ENCODE peak calls at places on chromosomes 3 and 15, in eight cellular contexts. One of them, this sample, is unnamed. For H3K4me1, the result is how much of the 10 kb centered on the place peaks cover.

GRCh38 chr15:63381301-63382192 is at the start of gene CA12:
- DNase-seq in sigmoid colon: peak
- DNase-seq in A549: peak
- DNase-seq in stomach: peak
- DNase-seq in tibial nerve: no peak
- DNase-seq in transverse colon: peak
- DNase-seq in GM12878: no peak
- DNase-seq in ovary: no peak
- DNase-seq in this sample: no peak

GRCh38 chr15:77784361-77785292 is 151.9 kb upstream of the LINGO1 start:
- DNase-seq in sigmoid colon: no peak
- DNase-seq in A549: peak
- DNase-seq in stomach: no peak
- DNase-seq in tibial nerve: no peak
- DNase-seq in transverse colon: no peak
- DNase-seq in GM12878: no peak
- DNase-seq in ovary: no peak
- DNase-seq in this sample: no peak

GRCh38 chr3:32819581-32820348 is 2.0 kb downstream of the TRIM71 start:
- DNase-seq in sigmoid colon: no peak
- DNase-seq in A549: no peak
- DNase-seq in stomach: no peak
- DNase-seq in tibial nerve: no peak
- DNase-seq in transverse colon: no peak
- DNase-seq in GM12878: no peak
- DNase-seq in ovary: no peak
- DNase-seq in this sample: no peak

GRCh38 chr3:141368062-141368924 is at the start of gene ZBTB38:
- DNase-seq in sigmoid colon: peak
- DNase-seq in A549: peak
- DNase-seq in stomach: peak
- DNase-seq in tibial nerve: peak
- DNase-seq in transverse colon: peak
- DNase-seq in GM12878: no peak
- DNase-seq in ovary: peak
- DNase-seq in this sample: peak

GRCh38 chr3:102090646-102091045 is 241.3 kb downstream of the NFKBIZ start:
- DNase-seq in sigmoid colon: no peak
- DNase-seq in A549: no peak
- DNase-seq in stomach: no peak
- DNase-seq in tibial nerve: no peak
- DNase-seq in transverse colon: no peak
- DNase-seq in GM12878: no peak
- DNase-seq in ovary: no peak
- DNase-seq in this sample: no peak

GRCh38 chr3:128423525-128424147 is 43.1 kb downstream of the DNAJB8 start:
- DNase-seq in sigmoid colon: no peak
- DNase-seq in A549: no peak
- DNase-seq in stomach: no peak
- DNase-seq in tibial nerve: no peak
- DNase-seq in transverse colon: no peak
- DNase-seq in GM12878: no peak
- DNase-seq in ovary: no peak
- DNase-seq in this sample: no peak

GRCh38 chr3:154194869-154195268 is 73.7 kb downstream of the ARHGEF26 start:
- DNase-seq in sigmoid colon: no peak
- DNase-seq in A549: no peak
- DNase-seq in stomach: no peak
- DNase-seq in tibial nerve: no peak
- DNase-seq in transverse colon: no peak
- DNase-seq in GM12878: no peak
- DNase-seq in ovary: no peak
- DNase-seq in this sample: no peak

GRCh38 chr3:38266810-38267209 is 1.2 kb downstream of the SLC22A13 start:
- DNase-seq in sigmoid colon: no peak
- DNase-seq in A549: no peak
- DNase-seq in stomach: no peak
- DNase-seq in tibial nerve: no peak
- DNase-seq in transverse colon: no peak
- DNase-seq in GM12878: no peak
- DNase-seq in ovary: no peak
- DNase-seq in this sample: no peak

GRCh38 chr3:62052331-62052730 is 321.0 kb downstream of the FEZF2 start:
- DNase-seq in sigmoid colon: no peak
- DNase-seq in A549: no peak
- DNase-seq in stomach: no peak
- DNase-seq in tibial nerve: no peak
- DNase-seq in transverse colon: no peak
- DNase-seq in GM12878: no peak
- DNase-seq in ovary: no peak
- DNase-seq in this sample: no peak

GRCh38 chr15:67731112-67731761 is 94.1 kb upstream of the SKOR1 start:
- DNase-seq in sigmoid colon: no peak
- DNase-seq in A549: no peak
- DNase-seq in stomach: no peak
- DNase-seq in tibial nerve: no peak
- DNase-seq in transverse colon: no peak
- DNase-seq in GM12878: no peak
- DNase-seq in ovary: no peak
- DNase-seq in this sample: no peak

GRCh38 chr3:13451301-13451673 is 28.8 kb upstream of the HDAC11 start:
- DNase-seq in sigmoid colon: no peak
- DNase-seq in A549: no peak
- DNase-seq in stomach: no peak
- DNase-seq in tibial nerve: peak
- DNase-seq in transverse colon: peak
- DNase-seq in GM12878: no peak
- DNase-seq in ovary: no peak
- DNase-seq in this sample: no peak

GRCh38 chr3:178709047-178709446 is 172.8 kb downstream of the KCNMB2 start:
- DNase-seq in sigmoid colon: no peak
- DNase-seq in A549: no peak
- DNase-seq in stomach: no peak
- DNase-seq in tibial nerve: no peak
- DNase-seq in transverse colon: no peak
- DNase-seq in GM12878: no peak
- DNase-seq in ovary: no peak
- DNase-seq in this sample: no peak

GRCh38 chr3:59734061-59734460 is 684.2 kb upstream of the CFAP20DC start:
- DNase-seq in sigmoid colon: no peak
- DNase-seq in A549: no peak
- DNase-seq in stomach: no peak
- DNase-seq in tibial nerve: no peak
- DNase-seq in transverse colon: no peak
- DNase-seq in GM12878: no peak
- DNase-seq in ovary: no peak
- DNase-seq in this sample: no peak

GRCh38 chr15:70244978-70245542 is 147.3 kb upstream of the TLE3 start:
- DNase-seq in sigmoid colon: peak
- DNase-seq in A549: no peak
- DNase-seq in stomach: no peak
- DNase-seq in tibial nerve: no peak
- DNase-seq in transverse colon: no peak
- DNase-seq in GM12878: no peak
- DNase-seq in ovary: no peak
- DNase-seq in this sample: no peak

GRCh38 chr3:141074529-141074928 is 23.4 kb downstream of the SPSB4 start:
- DNase-seq in sigmoid colon: peak
- DNase-seq in A549: no peak
- DNase-seq in stomach: no peak
- DNase-seq in tibial nerve: no peak
- DNase-seq in transverse colon: no peak
- DNase-seq in GM12878: no peak
- DNase-seq in ovary: no peak
- DNase-seq in this sample: peak

GRCh38 chr3:156751461-156752025 is 74.6 kb upstream of the LEKR1 start:
- DNase-seq in sigmoid colon: no peak
- DNase-seq in A549: no peak
- DNase-seq in stomach: no peak
- DNase-seq in tibial nerve: peak
- DNase-seq in transverse colon: peak
- DNase-seq in GM12878: no peak
- DNase-seq in ovary: peak
- DNase-seq in this sample: peak

DNA sequence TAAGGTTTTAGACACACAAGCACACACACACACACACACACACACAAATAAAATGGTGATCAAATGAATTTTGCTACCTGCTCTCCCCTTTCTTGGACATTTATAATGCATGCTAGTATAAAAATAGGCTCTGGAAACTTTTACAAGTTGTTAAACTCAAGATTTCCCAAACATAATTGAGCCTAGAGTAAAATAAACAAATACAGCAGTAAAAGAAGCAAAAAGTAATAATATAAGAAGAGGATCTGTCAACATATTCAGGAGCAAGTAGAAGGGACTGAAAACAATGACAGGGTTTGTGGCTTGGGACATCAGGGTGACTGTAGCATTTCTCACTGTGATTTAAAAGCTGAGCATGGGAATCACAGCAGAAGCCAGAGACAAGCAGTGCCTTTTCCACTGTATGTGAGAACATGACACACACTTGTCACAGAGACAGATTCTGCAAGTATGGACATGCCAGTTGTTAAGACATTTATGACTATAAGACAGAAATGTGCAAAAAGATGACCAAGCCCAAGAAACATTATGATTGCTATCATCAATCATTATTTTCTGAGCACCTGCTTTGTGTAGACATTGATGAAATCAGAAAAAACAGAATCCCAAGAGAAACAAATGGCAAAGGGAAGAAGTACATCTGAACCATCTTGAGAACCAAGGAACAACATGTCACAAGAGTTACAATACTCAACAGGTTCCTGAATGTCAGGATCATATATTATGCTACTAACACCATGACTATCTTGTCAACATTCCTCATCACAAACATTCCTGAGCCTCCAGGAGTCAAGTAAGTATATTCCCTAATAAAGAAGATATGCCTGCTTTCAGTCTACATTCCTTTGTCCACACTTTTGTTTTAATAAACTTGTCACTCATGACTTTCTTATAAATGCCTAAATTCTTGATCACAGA is 7.1 kb downstream of the THRB start:
- DNase-seq in sigmoid colon: no peak
- DNase-seq in A549: no peak
- DNase-seq in stomach: no peak
- DNase-seq in tibial nerve: no peak
- DNase-seq in transverse colon: no peak
- DNase-seq in GM12878: no peak
- DNase-seq in ovary: no peak
- DNase-seq in this sample: no peak
- H3K4me1 ChIP-seq in sigmoid colon: half or more
- H3K4me1 ChIP-seq in A549: under half
- H3K4me1 ChIP-seq in stomach: half or more
- H3K4me1 ChIP-seq in tibial nerve: under half
- H3K4me1 ChIP-seq in transverse colon: half or more
- H3K4me1 ChIP-seq in GM12878: under half
- H3K4me1 ChIP-seq in ovary: under half
- H3K4me1 ChIP-seq in this sample: half or more

GRCh38 chr3:45509038-45509767 is 85.3 kb upstream of the LIMD1 start:
- DNase-seq in sigmoid colon: no peak
- DNase-seq in A549: no peak
- DNase-seq in stomach: no peak
- DNase-seq in tibial nerve: no peak
- DNase-seq in transverse colon: no peak
- DNase-seq in GM12878: no peak
- DNase-seq in ovary: no peak
- DNase-seq in this sample: no peak

GRCh38 chr3:45506084-45506483 is 88.5 kb upstream of the LIMD1 start:
- DNase-seq in sigmoid colon: no peak
- DNase-seq in A549: no peak
- DNase-seq in stomach: no peak
- DNase-seq in tibial nerve: no peak
- DNase-seq in transverse colon: no peak
- DNase-seq in GM12878: no peak
- DNase-seq in ovary: no peak
- DNase-seq in this sample: no peak

GRCh38 chr3:45506751-45507391 is 87.7 kb upstream of the LIMD1 start:
- DNase-seq in sigmoid colon: no peak
- DNase-seq in A549: no peak
- DNase-seq in stomach: no peak
- DNase-seq in tibial nerve: no peak
- DNase-seq in transverse colon: no peak
- DNase-seq in GM12878: no peak
- DNase-seq in ovary: no peak
- DNase-seq in this sample: no peak

GRCh38 chr3:45508659-45509037 is 85.9 kb upstream of the LIMD1 start:
- DNase-seq in sigmoid colon: no peak
- DNase-seq in A549: no peak
- DNase-seq in stomach: no peak
- DNase-seq in tibial nerve: no peak
- DNase-seq in transverse colon: no peak
- DNase-seq in GM12878: no peak
- DNase-seq in ovary: no peak
- DNase-seq in this sample: no peak

DNA sequence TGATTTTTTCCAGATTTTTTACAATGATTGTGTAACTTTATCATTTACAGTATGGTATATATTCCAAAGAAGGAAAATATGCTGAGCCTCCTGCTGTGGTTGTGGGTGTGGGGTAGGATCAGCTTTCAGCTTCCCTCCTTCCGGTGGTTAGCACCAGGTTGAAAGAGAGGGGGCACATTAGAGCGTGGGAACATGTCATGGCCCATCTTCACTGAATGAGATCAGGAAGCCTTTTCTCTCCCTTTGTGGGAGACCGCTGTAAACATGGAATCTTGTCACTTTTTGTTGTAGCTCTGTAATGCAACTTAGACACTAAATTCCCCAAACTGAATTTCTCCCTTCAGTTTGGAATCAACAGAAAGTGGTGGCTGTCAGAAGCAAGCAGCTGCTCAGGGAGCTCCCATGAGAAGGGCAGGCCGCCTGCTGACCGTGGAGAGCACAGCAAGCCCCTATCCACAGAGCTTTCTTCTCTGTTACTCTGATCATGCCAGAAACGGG is 86.7 kb upstream of the LIMD1 start:
- DNase-seq in sigmoid colon: no peak
- DNase-seq in A549: no peak
- DNase-seq in stomach: no peak
- DNase-seq in tibial nerve: no peak
- DNase-seq in transverse colon: no peak
- DNase-seq in GM12878: no peak
- DNase-seq in ovary: no peak
- DNase-seq in this sample: no peak
- TF ChIP-seq EP300 in sigmoid colon: no peak
- TF ChIP-seq EP300 in A549: no peak
- TF ChIP-seq EP300 in stomach: no peak
- TF ChIP-seq EP300 in tibial nerve: no peak
- TF ChIP-seq EP300 in transverse colon: no peak
- TF ChIP-seq EP300 in GM12878: no peak
- TF ChIP-seq EP300 in ovary: no peak
- TF ChIP-seq EP300 in this sample: no peak

GRCh38 chr3:123627673-123628670 is 43.1 kb upstream of the HACD2 start:
- DNase-seq in sigmoid colon: peak
- DNase-seq in A549: no peak
- DNase-seq in stomach: peak
- DNase-seq in tibial nerve: no peak
- DNase-seq in transverse colon: peak
- DNase-seq in GM12878: no peak
- DNase-seq in ovary: no peak
- DNase-seq in this sample: no peak
- H3K4me1 ChIP-seq in sigmoid colon: half or more
- H3K4me1 ChIP-seq in A549: under half
- H3K4me1 ChIP-seq in stomach: under half
- H3K4me1 ChIP-seq in tibial nerve: under half
- H3K4me1 ChIP-seq in transverse colon: under half
- H3K4me1 ChIP-seq in GM12878: under half
- H3K4me1 ChIP-seq in ovary: under half
- H3K4me1 ChIP-seq in this sample: under half

GRCh38 chr15:74821091-74821789 is 5.2 kb upstream of the CPLX3 start:
- DNase-seq in sigmoid colon: no peak
- DNase-seq in A549: no peak
- DNase-seq in stomach: no peak
- DNase-seq in tibial nerve: no peak
- DNase-seq in transverse colon: no peak
- DNase-seq in GM12878: peak
- DNase-seq in ovary: no peak
- DNase-seq in this sample: no peak
- TF ChIP-seq EP300 in sigmoid colon: no peak
- TF ChIP-seq EP300 in A549: no peak
- TF ChIP-seq EP300 in stomach: no peak
- TF ChIP-seq EP300 in tibial nerve: no peak
- TF ChIP-seq EP300 in transverse colon: no peak
- TF ChIP-seq EP300 in GM12878: no peak
- TF ChIP-seq EP300 in ovary: no peak
- TF ChIP-seq EP300 in this sample: no peak

This sample was measured in suprapubic skin.